ENCODE peak calls at places on chromosomes 7 and 10, in six cellular contexts. Y is HuH-7.5, O is iPS-NIHi11, U is LoVo, D is tibial artery, B is EH. L is an unnamed sample.

GRCh38 chr10:133460208-133460769 is 6.5 kb downstream of the SCART1 start:
- DNase-seq in Y (no peak), O (no peak), U (no peak), D (no peak), B (no peak), L (no peak)

GRCh38 chr10:25113231-25114035 is 61.4 kb upstream of the GPR158 start:
- DNase-seq in Y (peak; percentile 51), O (peak; percentile 76), U (peak; percentile 79), D (peak; percentile 68), B (peak; percentile 65), L (no peak)

GRCh38 chr10:132667613-132668394 is 118.1 kb downstream of the NKX6-2 start:
- DNase-seq in Y (no peak), O (no peak), U (no peak), D (no peak), B (peak; percentile 79), L (no peak)

GRCh38 chr10:74328388-74328787 is 177.4 kb downstream of the ADK start:
- DNase-seq in Y (no peak), O (no peak), U (no peak), D (no peak), B (no peak), L (no peak)

GRCh38 chr10:17216217-17216900 is 11.7 kb upstream of the VIM start:
- DNase-seq in Y (no peak), O (no peak), U (peak; percentile 67), D (no peak), B (peak; percentile 97), L (no peak)

GRCh38 chr7:24462984-24463383 is 110.3 kb upstream of the PALS2 start:
- DNase-seq in Y (no peak), O (no peak), U (no peak), D (no peak), B (no peak), L (no peak)

GRCh38 chr10:122121059-122121458 is 132.1 kb downstream of the TACC2 start:
- DNase-seq in Y (no peak), O (no peak), U (no peak), D (no peak), B (no peak), L (no peak)

GRCh38 chr7:102096706-102097427 is 189.8 kb upstream of the SH2B2 start:
- DNase-seq in Y (no peak), O (no peak), U (peak; percentile 65), D (peak; percentile 50), B (no peak), L (no peak)

GRCh38 chr10:71965623-71966022 is 1.4 kb downstream of the CHST3 start:
- DNase-seq in Y (no peak), O (no peak), U (no peak), D (peak; percentile 66), B (no peak), L (no peak)

GRCh38 chr10:62492870-62493180 is 118.7 kb downstream of the ZNF365 start:
- DNase-seq in Y (no peak), O (no peak), U (no peak), D (no peak), B (no peak), L (no peak)

GRCh38 chr10:1535337-1535957 is 201.9 kb downstream of the ADARB2 start:
- DNase-seq in Y (no peak), O (no peak), U (no peak), D (no peak), B (no peak), L (no peak)